ENCODE peak calls at places on chromosome 5, in five cellular contexts. One of them, this sample, is unnamed.
A peak's percentile ranks its signal among the peaks of the same experiment; 100 is the strongest.

GRCh38 chr5:104241051-104241450 is 678.5 kb upstream of the NUDT12 start:
- DNase-seq in GM12878: no peak
- DNase-seq in SK-N-SH: no peak
- DNase-seq in K562: no peak
- DNase-seq in HepG2: no peak
- DNase-seq in this sample: no peak

GRCh38 chr5:135880278-135880677 is 15.4 kb downstream of the IL9 start:
- DNase-seq in GM12878: no peak
- DNase-seq in SK-N-SH: peak; percentile 41
- DNase-seq in K562: peak; percentile 20
- DNase-seq in HepG2: peak; percentile 48
- DNase-seq in this sample: no peak

GRCh38 chr5:155872801-155873200 is 454.2 kb upstream of the SGCD start:
- DNase-seq in GM12878: no peak
- DNase-seq in SK-N-SH: no peak
- DNase-seq in K562: no peak
- DNase-seq in HepG2: no peak
- DNase-seq in this sample: peak; percentile 3

GRCh38 chr5:146633273-146633672 is 117.3 kb upstream of the GPR151 start:
- DNase-seq in GM12878: no peak
- DNase-seq in SK-N-SH: no peak
- DNase-seq in K562: no peak
- DNase-seq in HepG2: no peak
- DNase-seq in this sample: no peak

GRCh38 chr5:154456540-154456939 is 10.7 kb downstream of the SAP30L start:
- DNase-seq in GM12878: no peak
- DNase-seq in SK-N-SH: no peak
- DNase-seq in K562: no peak
- DNase-seq in HepG2: no peak
- DNase-seq in this sample: no peak

GRCh38 chr5:155943516-155944407 is 383.2 kb upstream of the SGCD start:
- DNase-seq in GM12878: no peak
- DNase-seq in SK-N-SH: peak; percentile 52
- DNase-seq in K562: peak; percentile 10
- DNase-seq in HepG2: peak; percentile 31
- DNase-seq in this sample: peak; percentile 70

GRCh38 chr5:3377831-3378230 is 217.8 kb upstream of the IRX1 start:
- DNase-seq in GM12878: no peak
- DNase-seq in SK-N-SH: no peak
- DNase-seq in K562: no peak
- DNase-seq in HepG2: no peak
- DNase-seq in this sample: no peak

GRCh38 chr5:2701592-2701991 is 49.9 kb downstream of the IRX2 start:
- DNase-seq in GM12878: no peak
- DNase-seq in SK-N-SH: no peak
- DNase-seq in K562: no peak
- DNase-seq in HepG2: no peak
- DNase-seq in this sample: no peak

GRCh38 chr5:143515829-143516228 is 112.3 kb upstream of the NR3C1 start:
- DNase-seq in GM12878: no peak
- DNase-seq in SK-N-SH: no peak
- DNase-seq in K562: no peak
- DNase-seq in HepG2: no peak
- DNase-seq in this sample: peak; percentile 39

GRCh38 chr5:73883646-73884045 is 257.6 kb downstream of the ARHGEF28 start:
- DNase-seq in GM12878: no peak
- DNase-seq in SK-N-SH: no peak
- DNase-seq in K562: no peak
- DNase-seq in HepG2: no peak
- DNase-seq in this sample: no peak

GRCh38 chr5:76372320-76373054 is 30.6 kb upstream of the IQGAP2 start:
- DNase-seq in GM12878: no peak
- DNase-seq in SK-N-SH: peak; percentile 27
- DNase-seq in K562: peak; percentile 91
- DNase-seq in HepG2: peak; percentile 76
- DNase-seq in this sample: peak; percentile 95

GRCh38 chr5:15897609-15898008 is 282.0 kb downstream of the MARCHF11 start:
- DNase-seq in GM12878: no peak
- DNase-seq in SK-N-SH: no peak
- DNase-seq in K562: no peak
- DNase-seq in HepG2: no peak
- DNase-seq in this sample: peak; percentile 37

GRCh38 chr5:69083412-69083811 is 10.4 kb upstream of the SLC30A5 start:
- DNase-seq in GM12878: no peak
- DNase-seq in SK-N-SH: no peak
- DNase-seq in K562: peak; percentile 75
- DNase-seq in HepG2: peak; percentile 62
- DNase-seq in this sample: no peak

GRCh38 chr5:69074664-69075521 is 18.9 kb upstream of the SLC30A5 start:
- DNase-seq in GM12878: no peak
- DNase-seq in SK-N-SH: peak; percentile 20
- DNase-seq in K562: no peak
- DNase-seq in HepG2: no peak
- DNase-seq in this sample: no peak

GRCh38 chr5:69078921-69079537 is 14.8 kb upstream of the SLC30A5 start:
- DNase-seq in GM12878: no peak
- DNase-seq in SK-N-SH: no peak
- DNase-seq in K562: peak; percentile 37
- DNase-seq in HepG2: peak; percentile 24
- DNase-seq in this sample: no peak

GRCh38 chr5:69075522-69076169 is 18.2 kb upstream of the SLC30A5 start:
- DNase-seq in GM12878: no peak
- DNase-seq in SK-N-SH: no peak
- DNase-seq in K562: no peak
- DNase-seq in HepG2: no peak
- DNase-seq in this sample: no peak

DNA sequence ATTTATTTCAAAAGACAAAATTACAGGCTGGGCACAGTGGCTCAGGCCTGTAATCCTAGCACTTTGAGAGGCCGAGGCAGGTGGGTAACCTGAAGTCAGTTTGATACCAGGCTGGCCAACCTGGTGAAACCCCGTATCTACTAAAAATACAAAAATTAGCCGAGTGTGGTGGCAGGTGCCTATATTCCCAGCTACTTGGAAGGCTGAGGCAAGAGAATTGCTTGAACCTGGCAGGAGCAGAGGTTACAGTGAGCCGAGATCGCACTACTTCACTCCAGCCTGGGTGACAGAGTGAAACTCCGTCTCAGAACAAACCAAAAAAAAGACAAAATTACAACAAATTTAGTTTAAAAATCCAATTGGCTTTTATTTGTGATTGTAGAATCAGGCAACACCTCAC is 14.3 kb upstream of the SLC30A5 start:
- DNase-seq in GM12878: no peak
- DNase-seq in SK-N-SH: no peak
- DNase-seq in K562: no peak
- DNase-seq in HepG2: no peak
- DNase-seq in this sample: no peak
- H3K27ac ChIP-seq in GM12878: no peak overlapping the region
- H3K27ac ChIP-seq in SK-N-SH: no peak overlapping the region
- H3K27ac ChIP-seq in K562: no peak overlapping the region
- H3K27ac ChIP-seq in HepG2: no peak overlapping the region
- H3K27ac ChIP-seq in this sample: no peak overlapping the region

DNA sequence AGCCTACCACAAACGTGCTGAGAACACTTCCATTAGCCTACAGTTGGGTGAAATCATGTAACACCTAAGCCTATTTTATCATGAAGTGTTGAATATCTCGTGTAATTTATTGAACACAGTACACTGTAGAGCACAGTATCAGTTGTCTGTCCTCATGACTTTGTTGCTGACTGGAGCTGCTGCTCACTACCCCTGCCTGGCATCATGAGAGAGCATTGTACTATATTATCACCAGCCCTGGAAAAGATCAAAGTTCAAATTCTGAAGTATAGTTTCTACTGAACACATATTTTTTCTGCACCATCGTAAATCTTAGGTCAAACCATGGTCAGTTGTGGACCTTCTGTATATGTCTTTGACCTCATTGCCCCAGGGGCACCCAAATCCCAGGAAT is 169.3 kb upstream of the RAI14 start:
- DNase-seq in GM12878: no peak
- DNase-seq in SK-N-SH: no peak
- DNase-seq in K562: no peak
- DNase-seq in HepG2: peak; percentile 59
- DNase-seq in this sample: no peak
- H3K4me3 ChIP-seq in GM12878: no peak overlapping the region
- H3K4me3 ChIP-seq in SK-N-SH: no peak overlapping the region
- H3K4me3 ChIP-seq in K562: no peak overlapping the region
- H3K4me3 ChIP-seq in HepG2: peak overlapping the region; percentile 33
- H3K4me3 ChIP-seq in this sample: no peak overlapping the region

GRCh38 chr5:139849501-139849900 is 53.9 kb downstream of the PSD2 start:
- DNase-seq in GM12878: no peak
- DNase-seq in SK-N-SH: no peak
- DNase-seq in K562: no peak
- DNase-seq in HepG2: no peak
- DNase-seq in this sample: no peak
- TF ChIP-seq MXI1 in GM12878: no peak
- TF ChIP-seq MXI1 in SK-N-SH: no peak
- TF ChIP-seq MXI1 in K562: no peak
- TF ChIP-seq MXI1 in HepG2: no peak
- TF ChIP-seq MXI1 in this sample: no peak

GRCh38 chr5:34673463-34674125 is 17.5 kb downstream of the RAI14 start:
- DNase-seq in GM12878: no peak
- DNase-seq in SK-N-SH: no peak
- DNase-seq in K562: no peak
- DNase-seq in HepG2: no peak
- DNase-seq in this sample: no peak
- H3K27ac ChIP-seq in GM12878: no peak overlapping the region
- H3K27ac ChIP-seq in SK-N-SH: peak overlapping the region; percentile 94
- H3K27ac ChIP-seq in K562: peak overlapping the region; percentile 16
- H3K27ac ChIP-seq in HepG2: no peak overlapping the region
- H3K27ac ChIP-seq in this sample: peak overlapping the region; percentile 80

GRCh38 chr5:68287976-68288755 is 72.6 kb downstream of the PIK3R1 start:
- DNase-seq in GM12878: peak; percentile 77
- DNase-seq in SK-N-SH: peak; percentile 83
- DNase-seq in K562: peak; percentile 22
- DNase-seq in HepG2: peak; percentile 88
- DNase-seq in this sample: peak; percentile 37

GRCh38 chr5:68285075-68285827 is 69.7 kb downstream of the PIK3R1 start:
- DNase-seq in GM12878: no peak
- DNase-seq in SK-N-SH: no peak
- DNase-seq in K562: no peak
- DNase-seq in HepG2: peak; percentile 82
- DNase-seq in this sample: no peak

GRCh38 chr5:68287631-68287975 is 72.0 kb downstream of the PIK3R1 start:
- DNase-seq in GM12878: no peak
- DNase-seq in SK-N-SH: no peak
- DNase-seq in K562: no peak
- DNase-seq in HepG2: no peak
- DNase-seq in this sample: no peak

GRCh38 chr5:68286612-68286912 is 71.0 kb downstream of the PIK3R1 start:
- DNase-seq in GM12878: no peak
- DNase-seq in SK-N-SH: no peak
- DNase-seq in K562: no peak
- DNase-seq in HepG2: no peak
- DNase-seq in this sample: no peak

GRCh38 chr5:68285857-68286611 is 70.5 kb downstream of the PIK3R1 start:
- DNase-seq in GM12878: no peak
- DNase-seq in SK-N-SH: peak; percentile 36
- DNase-seq in K562: peak; percentile 75
- DNase-seq in HepG2: peak; percentile 40
- DNase-seq in this sample: peak; percentile 65
- H3K4me3 ChIP-seq in GM12878: no peak overlapping the region
- H3K4me3 ChIP-seq in SK-N-SH: no peak overlapping the region
- H3K4me3 ChIP-seq in K562: no peak overlapping the region
- H3K4me3 ChIP-seq in HepG2: peak overlapping the region; percentile 48
- H3K4me3 ChIP-seq in this sample: no peak overlapping the region

DNA sequence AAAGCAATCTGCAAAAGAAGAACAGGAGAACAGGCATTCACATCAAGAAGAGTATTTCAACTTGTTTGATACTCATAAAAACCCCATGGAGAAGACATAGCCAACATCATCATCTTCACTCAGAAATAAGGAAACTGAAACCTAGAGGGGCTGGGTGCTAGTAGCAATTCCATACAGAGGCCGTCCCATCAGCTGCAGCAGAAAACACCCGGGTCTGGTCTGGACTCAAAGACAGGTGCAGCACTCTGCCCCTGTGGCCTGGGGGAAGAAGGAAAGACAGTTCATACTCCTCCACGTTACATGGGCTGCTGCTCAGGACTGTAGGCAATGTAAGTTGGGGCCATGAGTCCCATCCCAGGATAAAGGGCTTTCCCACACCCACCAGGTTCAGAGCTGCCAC is 11.6 kb downstream of the GZMA start:
- DNase-seq in GM12878: no peak
- DNase-seq in SK-N-SH: no peak
- DNase-seq in K562: no peak
- DNase-seq in HepG2: no peak
- DNase-seq in this sample: no peak
- TF ChIP-seq MXI1 in GM12878: no peak
- TF ChIP-seq MXI1 in SK-N-SH: no peak
- TF ChIP-seq MXI1 in K562: no peak
- TF ChIP-seq MXI1 in HepG2: no peak
- TF ChIP-seq MXI1 in this sample: no peak

DNA sequence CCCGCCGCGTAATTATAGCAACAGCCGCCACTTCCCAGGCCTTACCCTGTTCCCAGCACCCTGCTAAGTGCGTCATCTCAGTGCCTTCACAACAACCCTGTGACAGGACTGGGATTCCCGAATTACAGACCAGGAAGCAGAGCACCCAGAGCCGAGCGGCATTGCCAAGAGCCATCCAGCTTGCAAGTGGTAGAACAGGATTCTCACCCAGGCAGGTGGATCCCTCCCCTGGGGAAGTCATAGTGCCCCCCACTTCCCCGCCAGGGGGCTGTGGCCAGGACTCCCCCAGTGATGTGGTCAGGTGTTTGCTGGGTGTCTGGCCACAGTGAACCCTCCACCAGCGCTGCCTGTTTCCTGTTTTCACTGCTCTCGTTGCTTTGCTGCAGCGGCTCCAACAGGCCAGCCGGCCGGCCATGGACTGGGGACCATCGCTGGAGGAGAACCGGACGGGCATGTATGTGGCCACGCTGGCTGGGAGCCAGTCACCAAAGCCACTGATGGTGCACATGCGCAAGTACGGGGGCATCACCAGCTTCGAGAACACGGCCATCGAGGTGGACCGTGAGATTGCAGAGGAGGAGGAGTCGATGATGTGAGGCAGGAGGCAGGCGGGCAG is 19.3 kb downstream of the SLC6A7 start:
- DNase-seq in GM12878: no peak
- DNase-seq in SK-N-SH: no peak
- DNase-seq in K562: no peak
- DNase-seq in HepG2: no peak
- DNase-seq in this sample: peak; percentile 76
- H3K27ac ChIP-seq in GM12878: no peak overlapping the region
- H3K27ac ChIP-seq in SK-N-SH: no peak overlapping the region
- H3K27ac ChIP-seq in K562: no peak overlapping the region
- H3K27ac ChIP-seq in HepG2: no peak overlapping the region
- H3K27ac ChIP-seq in this sample: no peak overlapping the region

GRCh38 chr5:125486634-125487033 is 740.2 kb upstream of the ZNF608 start:
- DNase-seq in GM12878: no peak
- DNase-seq in SK-N-SH: no peak
- DNase-seq in K562: no peak
- DNase-seq in HepG2: no peak
- DNase-seq in this sample: peak; percentile 53

GRCh38 chr5:125481506-125482455 is 735.3 kb upstream of the ZNF608 start:
- DNase-seq in GM12878: no peak
- DNase-seq in SK-N-SH: peak; percentile 15
- DNase-seq in K562: no peak
- DNase-seq in HepG2: no peak
- DNase-seq in this sample: no peak

GRCh38 chr5:125483609-125484008 is 737.2 kb upstream of the ZNF608 start:
- DNase-seq in GM12878: no peak
- DNase-seq in SK-N-SH: no peak
- DNase-seq in K562: no peak
- DNase-seq in HepG2: no peak
- DNase-seq in this sample: no peak

GRCh38 chr5:125485003-125485641 is 738.7 kb upstream of the ZNF608 start:
- DNase-seq in GM12878: no peak
- DNase-seq in SK-N-SH: peak; percentile 32
- DNase-seq in K562: no peak
- DNase-seq in HepG2: no peak
- DNase-seq in this sample: peak; percentile 97

GRCh38 chr5:125484272-125485002 is 738.0 kb upstream of the ZNF608 start:
- DNase-seq in GM12878: no peak
- DNase-seq in SK-N-SH: peak; percentile 13
- DNase-seq in K562: no peak
- DNase-seq in HepG2: no peak
- DNase-seq in this sample: peak; percentile 93
- H3K4me3 ChIP-seq in GM12878: no peak overlapping the region
- H3K4me3 ChIP-seq in SK-N-SH: no peak overlapping the region
- H3K4me3 ChIP-seq in K562: no peak overlapping the region
- H3K4me3 ChIP-seq in HepG2: no peak overlapping the region
- H3K4me3 ChIP-seq in this sample: peak overlapping the region; percentile 0